ENCODE peak calls at places on chromosomes 4 and X, in seven cellular contexts. C, B, N, O, E, V and M are unnamed samples.

GRCh38 chr4:37489697-37490096 is 196.5 kb downstream of the RELL1 start:
- DNase-seq in C (no peak), B (no peak), N (no peak), O (no peak), E (no peak), V (no peak), M (no peak)

GRCh38 chrX:68795741-68796140 is 33.1 kb upstream of the EFNB1 start:
- DNase-seq in C (no peak), B (no peak), N (no peak), O (no peak), E (no peak), V (no peak), M (no peak)

GRCh38 chrX:127577884-127578283 is 474.3 kb downstream of the ACTRT1 start:
- DNase-seq in C (no peak), B (no peak), N (no peak), O (no peak), E (no peak), V (no peak), M (no peak)

GRCh38 chr4:38378478-38378877 is 285.5 kb upstream of the KLF3 start:
- DNase-seq in C (no peak), B (no peak), N (no peak), O (no peak), E (no peak), V (no peak), M (no peak)

GRCh38 chr4:57191523-57192034 is 81.4 kb upstream of the IGFBP7 start:
- DNase-seq in C (no peak), B (no peak), N (peak), O (no peak), E (no peak), V (no peak), M (no peak)

GRCh38 chrX:133923113-133923512 is 62.3 kb downstream of the GPC3 start:
- DNase-seq in C (no peak), B (no peak), N (no peak), O (no peak), E (no peak), V (no peak), M (no peak)

GRCh38 chr4:14168919-14169318 is 541.4 kb upstream of the BOD1L1 start:
- DNase-seq in C (no peak), B (no peak), N (no peak), O (no peak), E (peak), V (peak), M (peak)

GRCh38 chr4:139633661-139634060 is 32.0 kb upstream of the MGST2 start:
- DNase-seq in C (no peak), B (no peak), N (peak), O (no peak), E (no peak), V (peak), M (no peak)

GRCh38 chrX:136147320-136147901 is at the start of gene FHL1:
- DNase-seq in C (no peak), B (peak), N (peak), O (peak), E (no peak), V (peak), M (peak)

GRCh38 chr4:106315476-106315967 is 487 bp downstream of the TBCK start:
- DNase-seq in C (no peak), B (peak), N (no peak), O (no peak), E (peak), V (no peak), M (peak)

GRCh38 chr4:152679414-152680281 is at the start of gene TMEM154:
- DNase-seq in C (no peak), B (peak), N (peak), O (peak), E (peak), V (peak), M (peak)

GRCh38 chrX:150352114-150352513 is 11.0 kb upstream of the MAMLD1 start:
- DNase-seq in C (no peak), B (no peak), N (no peak), O (no peak), E (no peak), V (no peak), M (no peak)

GRCh38 chrX:153797415-153798015 is 3.0 kb downstream of the SSR4 start:
- DNase-seq in C (no peak), B (no peak), N (no peak), O (no peak), E (no peak), V (no peak), M (no peak)

GRCh38 chr4:59966758-59967157 is 1233.4 kb upstream of the ADGRL3 start:
- DNase-seq in C (no peak), B (no peak), N (no peak), O (no peak), E (no peak), V (no peak), M (no peak)

GRCh38 chrX:104659037-104659744 is 93.2 kb downstream of the IL1RAPL2 start:
- DNase-seq in C (no peak), B (no peak), N (no peak), O (no peak), E (no peak), V (no peak), M (no peak)

GRCh38 chr4:52748432-52748831 is 2.8 kb downstream of the ERVMER34-1 start:
- DNase-seq in C (no peak), B (no peak), N (no peak), O (no peak), E (no peak), V (peak), M (no peak)

GRCh38 chr4:183130328-183131155 is 31.5 kb downstream of the WWC2 start:
- DNase-seq in C (no peak), B (no peak), N (no peak), O (no peak), E (peak), V (peak), M (no peak)

GRCh38 chrX:104195489-104196084 is 29.3 kb downstream of the FAM199X start:
- DNase-seq in C (no peak), B (peak), N (no peak), O (no peak), E (no peak), V (no peak), M (peak)

GRCh38 chr4:14446311-14446710 is 556.0 kb upstream of the CPEB2 start:
- DNase-seq in C (no peak), B (no peak), N (no peak), O (no peak), E (peak), V (no peak), M (no peak)

GRCh38 chr4:114600066-114600552 is 1.5 kb downstream of the UGT8 start:
- DNase-seq in C (no peak), B (peak), N (no peak), O (no peak), E (no peak), V (no peak), M (no peak)

GRCh38 chr4:1345905-1346780 is 865 bp upstream of the UVSSA start:
- DNase-seq in C (no peak), B (peak), N (peak), O (peak), E (no peak), V (no peak), M (peak)